ENCODE peak calls at places on chromosomes 1 and 21, in seven cellular contexts. W is lower lobe of right lung; Z is Peyer's patch; O is CD4-positive, alpha-beta T cell; Y is upper lobe of right lung; N is tibial nerve; D is breast epithelium. P is an unnamed sample.
A peak's percentile ranks its signal among the peaks of the same experiment; 100 is the strongest.

GRCh38 chr1:53899206-53899628 is 5.2 kb downstream of the DIO1 start:
- DNase-seq in W (no peak), Z (no peak), O (no peak), Y (no peak), N (no peak), D (no peak), P (no peak)

GRCh38 chr1:177307771-177308170 is 137.0 kb downstream of the BRINP2 start:
- DNase-seq in W (no peak), Z (no peak), O (no peak), Y (no peak), N (no peak), D (no peak), P (no peak)

GRCh38 chr21:33993286-33994231 is 78.0 kb upstream of the ATP5PO start:
- DNase-seq in W (no peak), Z (no peak), O (no peak), Y (no peak), N (no peak), D (no peak), P (no peak)

GRCh38 chr21:36087362-36088138 is 17.7 kb downstream of the CBR1 start:
- DNase-seq in W (no peak), Z (no peak), O (no peak), Y (no peak), N (no peak), D (no peak), P (no peak)

GRCh38 chr1:163874070-163874469 is 552.3 kb downstream of the NUF2 start:
- DNase-seq in W (no peak), Z (no peak), O (no peak), Y (no peak), N (no peak), D (no peak), P (no peak)

GRCh38 chr1:86933562-86934377 is 19.3 kb downstream of the HS2ST1 start:
- DNase-seq in W (no peak), Z (no peak), O (no peak), Y (no peak), N (no peak), D (no peak), P (no peak)

GRCh38 chr1:41622859-41623732 is 138.6 kb upstream of the EDN2 start:
- DNase-seq in W (no peak), Z (no peak), O (no peak), Y (no peak), N (no peak), D (no peak), P (no peak)

GRCh38 chr1:218377143-218377660 is 32.1 kb downstream of the TGFB2 start:
- DNase-seq in W (no peak), Z (no peak), O (peak; percentile 3), Y (no peak), N (no peak), D (no peak), P (no peak)

GRCh38 chr1:53697671-53698380 is 41.1 kb downstream of the GLIS1 start:
- DNase-seq in W (no peak), Z (peak; percentile 32), O (no peak), Y (no peak), N (peak; percentile 18), D (no peak), P (no peak)

GRCh38 chr1:94528271-94528670 is 13.3 kb downstream of the F3 start:
- DNase-seq in W (no peak), Z (no peak), O (no peak), Y (no peak), N (no peak), D (no peak), P (no peak)

GRCh38 chr1:1942753-1943656 is 23.9 kb upstream of the TMEM52 start:
- DNase-seq in W (peak; percentile 44), Z (peak; percentile 71), O (no peak), Y (peak; percentile 65), N (no peak), D (no peak), P (no peak)

GRCh38 chr1:27630859-27631491 is 4.0 kb downstream of the FGR start:
- DNase-seq in W (peak; percentile 78), Z (no peak), O (no peak), Y (peak; percentile 78), N (peak; percentile 43), D (no peak), P (no peak)

GRCh38 chr1:247111259-247111635 is 7.1 kb upstream of the ZNF669 start:
- DNase-seq in W (no peak), Z (no peak), O (no peak), Y (no peak), N (no peak), D (no peak), P (no peak)

GRCh38 chr1:244100691-244101453 is 49.8 kb downstream of the ZBTB18 start:
- DNase-seq in W (no peak), Z (no peak), O (no peak), Y (no peak), N (no peak), D (no peak), P (no peak)

GRCh38 chr1:21638531-21639341 is 30.4 kb downstream of the RAP1GAP start:
- DNase-seq in W (peak; percentile 73), Z (peak; percentile 59), O (no peak), Y (peak; percentile 87), N (no peak), D (peak; percentile 67), P (no peak)

GRCh38 chr1:181108297-181108696 is 19.8 kb downstream of the IER5 start:
- DNase-seq in W (no peak), Z (no peak), O (no peak), Y (no peak), N (no peak), D (no peak), P (no peak)

GRCh38 chr21:46328151-46328550 is 4.2 kb downstream of the PCNT start:
- DNase-seq in W (no peak), Z (no peak), O (no peak), Y (no peak), N (no peak), D (no peak), P (no peak)

GRCh38 chr1:155127672-155128468 is at the start of gene EFNA1:
- DNase-seq in W (peak; percentile 84), Z (peak; percentile 86), O (no peak), Y (peak; percentile 90), N (no peak), D (peak; percentile 80), P (peak; percentile 77)

GRCh38 chr1:232057217-232057895 is 430.8 kb downstream of the DISC1 start:
- DNase-seq in W (no peak), Z (no peak), O (no peak), Y (no peak), N (no peak), D (no peak), P (no peak)

GRCh38 chr21:44463716-44464115 is 8.4 kb downstream of the LRRC3 start:
- DNase-seq in W (no peak), Z (no peak), O (no peak), Y (no peak), N (no peak), D (no peak), P (no peak)

GRCh38 chr1:24151175-24151533 is 8.2 kb upstream of the IL22RA1 start:
- DNase-seq in W (no peak), Z (peak; percentile 69), O (no peak), Y (no peak), N (no peak), D (no peak), P (no peak)

GRCh38 chr1:147334292-147334691 is 91.8 kb downstream of the CHD1L start:
- DNase-seq in W (no peak), Z (no peak), O (no peak), Y (no peak), N (no peak), D (no peak), P (no peak)

DNA sequence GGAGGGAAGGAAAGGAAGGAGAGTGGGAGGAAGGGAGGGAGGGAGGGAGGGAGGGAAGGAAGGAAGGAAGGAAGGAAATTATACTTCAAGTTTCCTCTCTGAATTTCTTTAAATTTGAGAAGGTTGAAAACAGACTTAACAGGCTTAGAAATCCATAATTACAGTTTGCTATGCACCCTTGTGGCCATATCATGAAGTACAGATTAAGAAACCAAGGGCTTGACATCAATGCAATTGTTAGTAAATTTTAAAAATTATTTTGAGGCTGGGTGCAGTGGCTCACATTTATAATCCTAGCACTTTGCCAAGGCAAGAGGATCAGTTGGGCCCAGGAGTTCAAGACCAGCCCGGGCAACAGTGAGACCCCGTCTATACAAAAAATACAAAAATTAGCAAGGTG is 14.4 kb downstream of the ANP32E start:
- DNase-seq in W (no peak), Z (no peak), O (no peak), Y (no peak), N (no peak), D (no peak), P (no peak)
- TF ChIP-seq CTCF in W (peak; percentile 34), Z (peak; percentile 39), O (peak; percentile 38), Y (peak; percentile 43), N (peak; percentile 21), D (no peak), P (peak; percentile 29)

DNA sequence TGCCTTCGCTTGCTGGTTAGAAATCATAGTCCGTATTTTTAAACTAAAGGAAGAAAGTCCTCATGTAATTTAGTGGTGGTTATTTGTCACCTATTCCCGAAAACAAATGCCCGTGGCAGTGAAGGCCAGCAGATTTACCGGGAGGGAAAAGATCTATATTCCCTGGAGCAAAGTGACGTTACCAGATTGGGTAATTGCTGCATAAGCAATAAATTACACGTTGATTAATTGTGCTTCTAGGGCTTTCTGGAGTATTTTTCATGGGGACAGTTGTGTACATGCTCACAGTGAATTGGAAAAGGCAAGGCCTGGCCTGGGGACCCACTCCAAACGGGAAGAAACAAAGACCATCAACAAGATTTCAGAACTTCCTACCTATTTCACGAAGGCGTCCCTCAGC is 298.6 kb downstream of the NPHP4 start:
- DNase-seq in W (no peak), Z (no peak), O (no peak), Y (no peak), N (no peak), D (no peak), P (no peak)
- H3K9me3 ChIP-seq in W (no peaks in the 10 kb centered on the region), Z (no peaks in the 10 kb centered on the region), O (no peaks in the 10 kb centered on the region), Y (no peaks in the 10 kb centered on the region), N (no peaks in the 10 kb centered on the region), D (no peaks in the 10 kb centered on the region), P (no peaks in the 10 kb centered on the region)

DNA sequence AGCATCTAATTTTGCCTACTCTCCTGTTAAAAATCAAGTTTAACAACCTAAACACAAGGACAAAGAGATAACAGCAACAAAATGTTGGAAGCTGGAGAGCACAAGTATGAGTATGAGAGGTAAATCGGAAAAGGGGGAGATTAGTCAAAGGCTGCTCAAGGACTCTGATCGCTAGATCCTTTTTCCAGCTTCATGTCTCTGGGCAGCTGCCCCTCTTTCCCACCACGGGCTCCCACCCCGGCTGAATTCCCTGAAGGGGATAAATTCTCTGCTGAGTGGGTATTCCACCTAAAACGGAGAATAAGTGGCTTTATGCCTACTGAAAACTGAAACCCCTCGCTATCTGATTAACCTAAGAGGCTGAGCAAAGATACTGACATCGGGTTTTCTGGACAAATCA is 696 bp upstream of the CTBS start:
- DNase-seq in W (no peak), Z (no peak), O (no peak), Y (no peak), N (no peak), D (no peak), P (no peak)
- H3K27ac ChIP-seq in W (peak overlapping the region; percentile 99), Z (peak overlapping the region; percentile 97), O (peak overlapping the region; percentile 23), Y (peak overlapping the region; percentile 99), N (peak overlapping the region; percentile 96), D (peak overlapping the region; percentile 94), P (peak overlapping the region; percentile 99)

DNA sequence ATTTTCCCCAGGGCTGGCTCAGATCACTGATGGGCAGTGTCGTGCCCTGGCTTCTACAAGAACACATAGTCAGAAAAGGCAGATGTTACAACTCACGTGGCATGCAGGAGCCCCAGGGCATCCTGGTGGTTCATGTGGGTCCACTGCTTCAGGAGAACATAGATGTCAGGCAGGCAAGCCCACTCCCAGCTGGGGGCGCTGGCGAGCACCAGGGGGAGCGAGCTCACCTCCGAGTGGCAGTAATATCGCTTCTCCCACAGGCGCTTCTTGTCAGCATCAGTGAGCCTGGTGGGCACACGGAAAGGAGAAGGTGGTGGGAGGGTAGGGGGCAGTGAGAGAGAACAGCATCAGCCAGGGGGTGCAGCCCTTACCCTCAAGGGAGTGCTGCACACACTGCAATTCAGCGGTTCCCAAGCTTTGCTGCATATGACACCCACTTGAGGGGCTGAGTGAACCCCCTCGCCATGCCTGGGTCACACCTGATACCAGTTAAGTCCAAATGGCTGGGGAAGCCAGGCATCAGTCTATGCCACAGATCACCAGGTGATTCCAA is 34.3 kb upstream of the PPP1R15B start:
- DNase-seq in W (no peak), Z (peak; percentile 76), O (peak; percentile 14), Y (peak; percentile 75), N (no peak), D (no peak), P (no peak)
- TF ChIP-seq CTCF in W (no peak), Z (peak; percentile 40), O (no peak), Y (no peak), N (no peak), D (no peak), P (no peak)